ENCODE peak calls at places on chromosomes 12 and 14, in nine cellular contexts. L is astrocyte; H is GM10248; X is activated CD8-positive, alpha-beta T cell treated with anti-CD3 and anti-CD28 coated beads for 36 hours; C is Caco-2; F is HFFc6; M is AG10803; K is A549; J is heart left ventricle. S is an unnamed sample.

GRCh38 chr14:79781882-79782281 is 429.4 kb downstream of the DIO2 start:
- DNase-seq in F (peak), C (no peak), H (no peak), X (no peak), J (no peak), L (peak), M (no peak), K (no peak), S (no peak)

GRCh38 chr14:70665448-70666363 is 24.0 kb downstream of the TTC9 start:
- DNase-seq in L (no peak), J (no peak), X (no peak), H (peak), C (peak), F (peak), M (peak), K (peak), S (no peak)

GRCh38 chr12:41709463-41710285 is 435.0 kb downstream of the GXYLT1 start:
- DNase-seq in J (no peak), H (no peak), L (peak), F (no peak), K (peak), M (no peak), C (no peak), X (no peak), S (no peak)

GRCh38 chr12:101696477-101697196 is 803 bp upstream of the CHPT1 start:
- DNase-seq in L (no peak), F (no peak), J (peak), M (peak), C (peak), H (peak), X (no peak), K (peak), S (no peak)

GRCh38 chr12:54082402-54082892 is 28.8 kb downstream of the HOXC4 start:
- DNase-seq in J (no peak), C (peak), F (no peak), L (no peak), H (no peak), M (no peak), K (no peak), X (peak), S (peak)

GRCh38 chr12:108430926-108431325 is 84.2 kb upstream of the FICD start:
- DNase-seq in L (no peak), K (no peak), C (no peak), M (no peak), F (no peak), X (no peak), H (no peak), J (no peak), S (no peak)

GRCh38 chr12:32918890-32919791 is 22.6 kb upstream of the PKP2 start:
- DNase-seq in J (no peak), H (peak), X (peak), F (peak), L (peak), K (no peak), C (peak), M (no peak), S (no peak)

GRCh38 chr12:113587720-113588119 is 116.0 kb upstream of the LHX5 start:
- DNase-seq in X (no peak), K (no peak), H (no peak), F (no peak), J (no peak), M (no peak), C (no peak), L (no peak), S (no peak)

GRCh38 chr12:12718853-12719252 is 1.7 kb downstream of the CDKN1B start:
- DNase-seq in H (no peak), L (no peak), M (no peak), J (no peak), F (no peak), X (peak), C (peak), K (no peak), S (no peak)

GRCh38 chr12:32230607-32230982 is 123.9 kb downstream of the BICD1 start:
- DNase-seq in J (no peak), F (no peak), M (no peak), X (no peak), K (no peak), C (no peak), L (no peak), H (no peak), S (no peak)

GRCh38 chr14:102187044-102187443 is 47.3 kb downstream of the WDR20 start:
- DNase-seq in L (peak), X (no peak), J (no peak), F (peak), C (no peak), K (peak), M (peak), H (no peak), S (no peak)

GRCh38 chr12:114166360-114166759 is 200.2 kb upstream of the RBM19 start:
- DNase-seq in L (peak), J (peak), X (peak), M (peak), C (peak), H (peak), F (peak), K (peak), S (peak)

GRCh38 chr14:63492391-63492790 is 50.8 kb downstream of the PPP2R5E start:
- DNase-seq in L (peak), K (no peak), J (no peak), C (no peak), X (no peak), H (no peak), M (peak), F (peak), S (no peak)

GRCh38 chr12:106898001-106898966 is 57.4 kb upstream of the TMEM263 start:
- DNase-seq in L (no peak), M (no peak), H (no peak), F (no peak), K (no peak), X (no peak), J (no peak), C (no peak), S (no peak)

GRCh38 chr14:24366375-24366663 is 1.7 kb upstream of the NFATC4 start:
- DNase-seq in F (no peak), K (no peak), C (no peak), L (no peak), H (no peak), X (no peak), M (no peak), J (no peak), S (no peak)

GRCh38 chr12:75698052-75698451 is 186.6 kb upstream of the KRR1 start:
- DNase-seq in K (no peak), X (no peak), F (no peak), L (no peak), C (no peak), J (no peak), M (no peak), H (no peak), S (no peak)

GRCh38 chr14:64605926-64606685 is 56.3 kb downstream of the PPP1R36 start:
- DNase-seq in M (no peak), L (no peak), K (no peak), J (no peak), F (peak), X (no peak), H (no peak), C (no peak), S (no peak)

GRCh38 chr14:94663965-94664704 is 51.9 kb downstream of the SERPINA3 start:
- DNase-seq in M (no peak), H (no peak), K (no peak), C (no peak), L (no peak), F (no peak), J (no peak), X (no peak), S (no peak)

GRCh38 chr12:118357327-118358007 is 15.2 kb downstream of the TAOK3 start:
- DNase-seq in X (peak), H (peak), F (peak), M (peak), L (no peak), K (peak), C (no peak), J (peak), S (no peak)

GRCh38 chr14:90700928-90701776 is 115.1 kb downstream of the TTC7B start:
- DNase-seq in K (no peak), M (no peak), H (no peak), L (no peak), J (no peak), C (no peak), X (no peak), F (no peak), S (no peak)

GRCh38 chr14:69637503-69638030 is 26.2 kb downstream of the SUSD6 start:
- DNase-seq in X (no peak), K (no peak), C (peak), L (no peak), M (no peak), J (peak), F (no peak), H (no peak), S (no peak)

GRCh38 chr14:52304248-52304904 is 9.7 kb upstream of the PTGER2 start:
- DNase-seq in K (no peak), F (no peak), H (no peak), J (no peak), L (peak), M (no peak), C (no peak), X (no peak), S (no peak)

GRCh38 chr12:21697829-21698630 is 40.4 kb upstream of the LDHB start:
- DNase-seq in K (no peak), J (no peak), H (no peak), F (peak), M (peak), X (no peak), L (peak), C (peak), S (no peak)

GRCh38 chr12:20487519-20487918 is 119.2 kb downstream of the PDE3A start:
- DNase-seq in C (no peak), X (no peak), H (no peak), K (no peak), M (peak), F (peak), L (no peak), J (no peak), S (no peak)

GRCh38 chr12:20483776-20484175 is 115.4 kb downstream of the PDE3A start:
- DNase-seq in J (no peak), M (no peak), L (no peak), C (no peak), X (no peak), H (no peak), F (peak), K (no peak), S (no peak)

GRCh38 chr12:20482680-20483079 is 114.3 kb downstream of the PDE3A start:
- DNase-seq in L (no peak), K (no peak), X (no peak), H (no peak), J (no peak), M (no peak), F (no peak), C (no peak), S (no peak)

GRCh38 chr12:20489645-20490044 is 121.3 kb downstream of the PDE3A start:
- DNase-seq in K (no peak), X (no peak), M (peak), H (no peak), F (no peak), J (no peak), L (no peak), C (no peak), S (no peak)

GRCh38 chr12:20486233-20486632 is 117.9 kb downstream of the PDE3A start:
- DNase-seq in L (no peak), C (no peak), J (no peak), X (no peak), M (peak), F (peak), K (no peak), H (no peak), S (no peak)
- TF ChIP-seq CTCF in L (no peak), C (no peak), J (no peak), X (no peak), M (peak), F (peak), K (peak), H (no peak), S (no peak)

DNA sequence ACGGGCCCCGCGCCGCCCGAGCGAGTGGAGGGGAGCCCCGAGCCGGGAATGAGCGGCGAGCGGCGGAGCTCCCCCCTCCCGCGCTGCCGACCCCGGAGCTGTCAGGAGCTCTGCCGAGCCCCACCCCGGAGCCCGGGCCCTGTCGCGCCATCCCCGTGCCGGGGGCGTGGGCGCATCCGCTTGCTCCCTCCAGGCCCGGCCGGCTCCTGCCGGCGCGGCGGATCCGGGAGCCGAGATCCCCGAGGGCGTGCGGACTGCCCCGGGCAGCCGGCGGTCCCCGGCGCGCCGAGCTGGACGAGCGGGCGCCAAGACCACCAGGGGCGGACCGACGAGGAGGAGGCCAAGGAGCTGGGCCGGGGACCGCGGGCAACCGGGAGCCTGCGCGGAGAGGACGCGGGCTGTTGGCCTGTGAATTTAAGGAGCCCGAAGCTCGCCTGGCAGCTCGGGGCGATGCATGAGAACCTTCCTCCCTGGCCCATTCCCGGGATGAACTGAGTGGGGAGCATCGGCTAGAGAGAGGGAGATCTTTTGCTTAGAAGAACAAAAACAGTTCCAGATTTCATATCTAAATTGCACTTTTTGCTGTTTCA is 2.0 kb downstream of the PTHLH start:
- DNase-seq in F (no peak), L (peak), C (no peak), H (no peak), J (peak), K (no peak), X (no peak), M (peak), S (peak)
- TF ChIP-seq CTCF in F (no peak), L (no peak), C (no peak), H (no peak), J (no peak), K (no peak), X (no peak), M (no peak), S (no peak)

DNA sequence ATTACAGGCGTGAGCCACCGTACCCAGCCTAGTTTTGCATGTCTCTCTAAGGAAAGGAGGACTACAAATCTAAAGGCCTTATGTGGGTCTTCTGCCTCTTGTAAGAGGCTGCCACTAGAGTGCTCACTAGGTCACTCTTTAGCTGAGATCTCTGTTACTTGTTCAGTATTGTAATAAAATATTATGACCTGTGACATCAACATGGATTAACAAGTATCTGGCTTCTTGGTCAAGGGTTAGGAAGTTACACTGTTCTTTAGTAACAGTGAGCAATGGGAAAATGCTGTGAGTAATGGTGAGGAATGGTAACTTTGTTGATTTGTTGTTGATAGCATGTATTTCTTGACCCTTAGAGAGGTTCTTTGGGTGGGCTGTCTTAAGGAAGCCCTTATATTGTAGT is 50.5 kb downstream of the ERC1 start:
- DNase-seq in L (no peak), X (no peak), F (no peak), M (no peak), J (no peak), K (no peak), H (no peak), C (no peak), S (no peak)
- TF ChIP-seq CTCF in L (no peak), X (no peak), F (no peak), M (no peak), J (no peak), K (no peak), H (no peak), C (no peak), S (no peak)

GRCh38 chr12:25071366-25071765 is 122.5 kb upstream of the BCAT1 start:
- DNase-seq in X (no peak), J (no peak), L (no peak), H (no peak), C (no peak), K (no peak), F (no peak), M (no peak), S (no peak)
- TF ChIP-seq CTCF in X (no peak), J (no peak), L (no peak), H (no peak), C (no peak), K (no peak), F (no peak), M (no peak), S (no peak)

GRCh38 chr14:77023001-77023996 is 5.2 kb downstream of the IRF2BPL start:
- DNase-seq in H (no peak), C (peak), L (peak), M (peak), K (no peak), F (peak), X (peak), J (no peak), S (peak)
- TF ChIP-seq CTCF in H (no peak), C (peak), L (no peak), M (peak), K (no peak), F (peak), X (no peak), J (no peak), S (peak)

S was measured in progenitor cell of endocrine pancreas.